ENCODE peak calls at places on chromosomes 1 and 21, in seven cellular contexts. H is neural progenitor cell, R is WTC11, K is kidney, Y is esophagus muscularis mucosa, Q is brain microvascular endothelial cell, W is GM13977. B is an unnamed sample.

GRCh38 chr1:54367613-54368012 is 38.6 kb downstream of the SSBP3 start:
- DNase-seq in W (no peak), R (no peak), K (no peak), H (no peak), Y (no peak), Q (no peak), B (no peak)

GRCh38 chr1:247054992-247055415 is 23.6 kb downstream of the ZNF670 start:
- DNase-seq in W (no peak), K (no peak), R (no peak), H (no peak), Q (peak), Y (no peak), B (no peak)

GRCh38 chr1:168786476-168787330 is 57.7 kb upstream of the DPT start:
- DNase-seq in W (no peak), H (no peak), Y (no peak), Q (no peak), R (no peak), K (no peak), B (no peak)

GRCh38 chr21:45780647-45781046 is 137.1 kb downstream of the PCBP3 start:
- DNase-seq in Q (no peak), W (no peak), H (no peak), K (no peak), R (no peak), Y (no peak), B (no peak)

GRCh38 chr1:186323865-186324264 is 51.2 kb downstream of the TPR start:
- DNase-seq in R (no peak), Y (no peak), K (no peak), H (no peak), Q (no peak), W (no peak), B (no peak)

GRCh38 chr1:184160942-184161698 is 109.6 kb downstream of the TSEN15 start:
- DNase-seq in H (no peak), R (no peak), K (no peak), Y (peak), Q (no peak), W (peak), B (no peak)

GRCh38 chr1:30743584-30744059 is 14.0 kb downstream of the LAPTM5 start:
- DNase-seq in Y (no peak), K (peak), R (no peak), W (peak), Q (no peak), H (no peak), B (no peak)

GRCh38 chr1:59485949-59486348 is 189.1 kb downstream of the FGGY start:
- DNase-seq in Q (no peak), W (no peak), H (no peak), Y (no peak), K (no peak), R (no peak), B (no peak)

GRCh38 chr1:149884433-149885363 is 14.7 kb upstream of the BOLA1 start:
- DNase-seq in W (no peak), K (no peak), Q (peak), R (no peak), H (peak), Y (no peak), B (no peak)

GRCh38 chr1:204684206-204684536 is 1.4 kb downstream of the LRRN2 start:
- DNase-seq in H (no peak), Q (no peak), K (no peak), W (no peak), Y (no peak), R (no peak), B (no peak)

GRCh38 chr1:213989740-213990472 is 2.1 kb downstream of the PROX1 start:
- DNase-seq in Q (no peak), Y (peak), R (no peak), H (no peak), W (no peak), K (no peak), B (no peak)

GRCh38 chr1:203287109-203287893 is 18.0 kb upstream of the BTG2 start:
- DNase-seq in Y (no peak), K (peak), H (no peak), R (no peak), W (peak), Q (no peak), B (no peak)

GRCh38 chr1:2791027-2791760 is 10.3 kb downstream of the TTC34 start:
- DNase-seq in H (no peak), W (no peak), K (peak), Y (no peak), Q (no peak), R (no peak), B (no peak)

GRCh38 chr1:13823936-13824335 is 123.9 kb downstream of the PRDM2 start:
- DNase-seq in W (no peak), Q (no peak), H (no peak), R (no peak), Y (peak), K (peak), B (no peak)

GRCh38 chr1:152679454-152679853 is 4.4 kb downstream of the LCE2C start:
- DNase-seq in H (no peak), W (no peak), R (no peak), K (no peak), Q (no peak), Y (no peak), B (no peak)

GRCh38 chr1:40630488-40631223 is 34.8 kb downstream of the RIMS3 start:
- DNase-seq in Q (peak), R (peak), K (no peak), H (peak), Y (no peak), W (no peak), B (peak)

GRCh38 chr1:91569411-91570104 is 68.9 kb downstream of the CDC7 start:
- DNase-seq in R (no peak), Y (peak), Q (peak), W (no peak), H (no peak), K (peak), B (no peak)

GRCh38 chr21:45531393-45532215 is 10.6 kb downstream of the SLC19A1 start:
- DNase-seq in H (no peak), Y (no peak), W (no peak), R (peak), K (peak), Q (no peak), B (peak)

GRCh38 chr1:3596663-3597598 is 14.4 kb downstream of the MEGF6 start:
- DNase-seq in Y (no peak), R (no peak), Q (no peak), W (peak), H (no peak), K (no peak), B (no peak)

DNA sequence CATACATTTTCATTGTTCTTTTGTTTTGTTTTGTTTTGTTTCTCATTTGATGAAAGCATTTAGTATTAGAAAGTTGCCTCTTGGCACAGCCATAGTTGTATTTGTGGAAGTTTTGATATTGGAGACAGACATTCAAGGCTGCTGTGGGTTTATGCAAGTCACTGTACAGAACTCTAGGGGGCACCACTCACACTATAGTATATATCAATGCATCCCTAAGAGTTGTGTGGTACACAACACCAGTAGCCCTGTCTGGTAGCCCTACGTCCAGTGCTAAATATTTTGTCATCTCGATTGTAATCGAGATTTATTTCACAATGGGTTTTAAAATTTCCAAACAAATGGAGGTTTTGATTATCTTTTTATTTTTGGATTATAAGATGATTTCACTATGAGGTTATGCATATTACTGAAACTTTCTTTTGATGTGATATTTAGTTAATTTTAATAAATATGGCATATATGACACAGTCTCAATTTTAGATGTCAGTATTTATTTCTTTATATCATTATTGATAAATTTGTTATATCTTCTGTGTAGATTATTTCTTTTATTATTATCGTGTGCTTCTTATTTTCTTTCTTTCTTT is 112.2 kb downstream of the NR5A2 start:
- DNase-seq in K (no peak), Y (no peak), H (peak), W (peak), Q (peak), R (no peak), B (peak)
- TF ChIP-seq CTCF in K (peak), Y (peak), H (peak), W (peak), Q (peak), R (peak), B (peak)

GRCh38 chr1:100543640-100544039 is 5.7 kb downstream of the GPR88 start:
- DNase-seq in H (peak), Y (no peak), R (peak), K (no peak), Q (no peak), W (peak), B (no peak)
- TF ChIP-seq CTCF in H (peak), Y (no peak), R (peak), K (no peak), Q (peak), W (peak), B (no peak)

DNA sequence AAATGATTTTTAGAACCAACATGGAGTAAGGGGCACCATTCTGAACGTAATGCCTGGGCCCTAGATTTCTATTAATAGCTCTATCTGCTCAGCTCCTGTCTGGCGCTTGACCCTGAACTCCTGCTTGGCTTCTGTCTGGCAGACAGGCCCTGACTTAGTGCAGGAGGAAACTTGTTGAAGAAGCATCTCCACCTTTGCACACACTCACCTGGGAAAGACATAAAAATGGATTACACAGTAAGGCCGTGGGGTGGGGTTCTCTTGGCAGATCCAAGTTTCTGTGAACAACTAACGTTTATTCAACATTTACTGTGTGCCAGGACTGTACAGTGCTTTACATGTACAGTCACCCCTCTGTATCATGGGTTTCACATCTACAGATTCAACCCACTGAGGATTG is 62.1 kb upstream of the CNIH3 start:
- DNase-seq in K (no peak), R (no peak), W (no peak), Q (no peak), H (no peak), Y (peak), B (no peak)
- TF ChIP-seq CTCF in K (no peak), R (no peak), W (no peak), Q (no peak), H (no peak), Y (no peak), B (no peak)

GRCh38 chr1:157352817-157353408 is 199.4 kb downstream of the FCRL5 start:
- DNase-seq in R (no peak), Q (no peak), H (no peak), K (no peak), W (no peak), Y (peak), B (no peak)

GRCh38 chr1:157352216-157352615 is 200.1 kb downstream of the FCRL5 start:
- DNase-seq in Q (no peak), Y (peak), K (no peak), H (no peak), W (no peak), R (no peak), B (no peak)

GRCh38 chr1:157347508-157347907 is 204.8 kb downstream of the FCRL5 start:
- DNase-seq in H (no peak), K (no peak), W (no peak), Q (no peak), Y (no peak), R (no peak), B (no peak)

GRCh38 chr1:157353546-157353945 is 198.8 kb downstream of the FCRL5 start:
- DNase-seq in Q (no peak), H (no peak), R (no peak), K (no peak), W (no peak), Y (peak), B (no peak)

DNA sequence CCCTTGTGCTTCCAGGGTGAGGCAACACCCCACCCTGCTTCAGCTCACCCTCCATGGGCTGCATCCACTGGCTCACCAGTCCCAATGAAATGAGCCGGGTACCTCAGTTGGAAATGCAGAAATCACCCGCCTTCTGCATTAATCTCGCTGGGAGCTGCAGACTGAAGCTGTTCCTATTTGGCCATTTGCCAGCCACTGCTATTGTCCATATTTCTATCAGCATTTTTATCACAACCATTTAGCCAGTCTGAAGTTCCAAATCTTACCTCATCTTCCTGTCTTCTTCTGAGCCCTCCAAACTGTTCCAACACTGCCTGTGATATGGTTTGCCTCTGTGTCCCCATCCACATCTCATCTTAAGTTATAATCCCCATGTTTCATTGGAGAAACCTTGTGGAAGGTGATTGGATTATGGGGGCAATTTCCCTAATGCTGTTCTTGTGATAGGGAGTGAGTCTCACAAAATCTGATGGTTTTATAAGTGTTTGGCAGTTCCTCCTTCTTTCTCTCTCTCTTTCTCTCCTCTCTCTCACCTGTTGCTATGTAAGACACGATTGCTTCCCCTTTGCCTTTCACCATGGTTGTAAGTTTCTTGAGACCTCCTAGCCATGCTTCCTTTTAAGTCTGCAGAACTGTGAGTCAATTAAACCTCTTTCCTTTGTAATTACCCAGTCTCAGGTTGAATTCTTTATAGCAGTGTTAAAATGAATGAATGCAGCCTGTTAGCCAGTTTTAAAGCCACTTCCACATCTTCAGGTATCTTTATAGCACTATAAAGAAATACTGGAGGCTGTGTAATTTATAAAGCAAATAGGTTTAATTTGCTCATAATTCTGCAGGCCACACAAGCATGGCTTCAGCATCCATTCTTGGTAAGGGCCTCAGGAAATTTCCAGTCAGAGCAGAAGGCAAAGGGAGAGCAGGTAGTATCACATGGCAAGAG is 203.5 kb downstream of the FCRL5 start:
- DNase-seq in Q (no peak), Y (no peak), H (no peak), R (no peak), W (no peak), K (no peak), B (no peak)
- TF ChIP-seq CTCF in Q (no peak), Y (no peak), H (no peak), R (no peak), W (no peak), K (no peak), B (no peak)

GRCh38 chr1:18922319-18922726 is 20.0 kb upstream of the ALDH4A1 start:
- DNase-seq in R (no peak), Q (peak), K (peak), W (no peak), Y (peak), H (peak), B (peak)
- TF ChIP-seq CTCF in R (no peak), Q (peak), K (no peak), W (no peak), Y (no peak), H (no peak), B (no peak)

GRCh38 chr1:46334030-46334384 is 6.6 kb upstream of the NSUN4 start:
- DNase-seq in Y (no peak), H (no peak), R (no peak), W (no peak), Q (no peak), K (no peak), B (no peak)

DNA sequence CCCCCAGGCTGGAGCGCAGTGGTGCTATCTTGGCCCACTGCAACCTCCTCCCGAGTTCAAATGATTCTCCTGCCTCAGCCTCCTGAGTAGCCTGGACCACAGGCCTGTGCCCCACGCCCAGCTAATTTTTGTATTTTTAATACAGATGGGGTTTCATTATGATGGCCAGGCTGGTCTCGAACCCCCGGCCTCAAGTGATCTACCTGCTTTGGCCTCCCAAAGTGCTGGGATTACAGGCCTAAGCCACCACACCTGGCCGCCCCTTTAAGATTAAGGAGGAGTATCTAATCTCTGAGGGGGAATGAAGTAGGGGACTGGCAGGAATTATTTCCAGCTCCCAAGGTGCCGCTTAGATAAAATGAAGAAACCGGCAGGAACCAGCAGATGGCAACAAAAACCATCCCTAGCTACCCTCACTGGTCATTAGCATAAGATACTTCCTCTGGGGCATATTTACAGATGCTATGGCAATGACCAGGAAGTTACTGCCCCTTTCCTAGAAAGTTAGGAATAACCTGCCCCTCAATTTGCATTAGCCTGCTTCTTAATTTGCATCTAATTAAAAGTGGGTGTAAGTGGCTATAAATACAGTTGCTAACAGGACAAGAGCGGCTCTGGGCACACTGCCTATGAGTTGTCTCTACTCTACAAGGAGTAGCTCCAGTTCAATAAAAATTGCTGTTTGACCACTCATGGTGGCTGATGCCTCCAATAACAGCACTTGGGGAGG is 7.1 kb upstream of the NSUN4 start:
- DNase-seq in Y (no peak), Q (peak), K (no peak), R (peak), H (peak), W (peak), B (no peak)
- TF ChIP-seq CTCF in Y (no peak), Q (peak), K (no peak), R (no peak), H (peak), W (peak), B (no peak)

GRCh38 chr1:56780832-56781231 is 38.4 kb downstream of the FYB2 start:
- DNase-seq in W (no peak), H (peak), Q (no peak), R (no peak), Y (no peak), K (no peak), B (no peak)
- TF ChIP-seq CTCF in W (no peak), H (peak), Q (no peak), R (no peak), Y (no peak), K (no peak), B (no peak)

GRCh38 chr1:6462412-6463119 is 3.4 kb downstream of the TNFRSF25 start:
- DNase-seq in K (peak), Q (no peak), R (no peak), W (no peak), Y (no peak), H (no peak), B (no peak)
- TF ChIP-seq CTCF in K (no peak), Q (no peak), R (no peak), W (no peak), Y (no peak), H (no peak), B (no peak)

DNA sequence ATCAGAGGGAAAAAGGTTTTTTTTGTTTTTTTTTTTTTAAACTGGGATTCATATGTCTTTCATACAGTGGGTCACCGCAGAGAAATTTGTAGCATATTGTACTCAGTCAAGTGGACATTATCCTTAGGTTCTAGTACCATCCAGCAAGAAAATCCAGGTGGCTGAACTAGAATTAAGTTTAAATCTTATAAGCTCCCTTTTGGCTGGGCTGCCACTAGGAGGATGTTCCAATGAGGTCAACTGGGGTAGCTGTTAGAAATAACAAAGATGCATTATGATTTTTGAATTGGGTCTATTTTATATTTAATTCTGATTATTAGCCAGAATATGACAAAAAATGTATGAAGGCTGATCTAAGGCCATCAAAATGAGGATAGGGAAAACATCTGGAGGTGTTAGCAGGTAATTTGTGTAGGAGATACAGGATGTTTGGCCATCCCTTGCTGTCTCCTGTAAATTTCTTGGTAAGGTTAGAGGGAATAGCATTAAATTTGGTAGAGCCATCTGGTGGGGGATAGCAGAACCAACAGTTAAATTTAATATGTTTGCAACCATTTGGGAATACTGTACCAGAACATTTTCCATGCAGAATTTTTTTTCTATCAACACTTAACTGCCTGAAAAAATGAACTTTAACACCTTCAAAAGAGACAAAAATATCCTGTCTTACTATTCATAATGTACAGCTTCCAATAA is 568.5 kb upstream of the B3GALT2 start:
- DNase-seq in W (no peak), Y (no peak), Q (no peak), K (no peak), R (no peak), H (no peak), B (no peak)
- TF ChIP-seq CTCF in W (peak), Y (no peak), Q (peak), K (peak), R (no peak), H (peak), B (no peak)

B was measured in nephron progenitor cell.